ENCODE peak calls at places on chromosomes 13 and 19, in four cellular contexts. Y is K562, X is IMR-90, V is endothelial cell of umbilical vein. P is an unnamed sample.

GRCh38 chr13:50414640-50415039 is 399.4 kb downstream of the KCNRG start:
- DNase-seq in Y (no peak), V (no peak), X (no peak), P (no peak)

GRCh38 chr19:33280351-33280921 is 21.9 kb downstream of the CEBPA start:
- DNase-seq in V (no peak), X (no peak), Y (no peak), P (no peak)

GRCh38 chr13:112779856-112780604 is 90.2 kb downstream of the ATP11A start:
- DNase-seq in V (no peak), X (peak; percentile 52), Y (no peak), P (no peak)

GRCh38 chr19:51460164-51460992 is 2.1 kb upstream of the SIGLEC8 start:
- DNase-seq in X (peak; percentile 7), V (peak; percentile 9), Y (peak; percentile 60), P (no peak)

GRCh38 chr19:50875795-50876422 is 2.7 kb downstream of the KLK2 start:
- DNase-seq in X (no peak), Y (no peak), V (no peak), P (no peak)

GRCh38 chr19:49591731-49592485 is 926 bp downstream of the PRR12 start:
- DNase-seq in X (peak; percentile 26), V (peak; percentile 59), Y (peak; percentile 72), P (no peak)

GRCh38 chr13:112061367-112062046 is 5.4 kb upstream of the SOX1 start:
- DNase-seq in Y (no peak), V (no peak), X (no peak), P (no peak)

GRCh38 chr19:17538684-17539287 is 16.7 kb upstream of the COLGALT1 start:
- DNase-seq in V (peak; percentile 9), X (no peak), Y (no peak), P (no peak)

GRCh38 chr19:58009666-58010301 is 7.2 kb upstream of the ZNF606 start:
- DNase-seq in Y (peak; percentile 68), V (peak; percentile 75), X (peak; percentile 63), P (peak; percentile 38)

GRCh38 chr13:73898276-73898675 is 235.9 kb downstream of the KLF12 start:
- DNase-seq in V (no peak), X (no peak), Y (no peak), P (no peak)

GRCh38 chr19:56147307-56147706 is 6.2 kb downstream of the ZNF444 start:
- DNase-seq in Y (no peak), X (no peak), V (no peak), P (no peak)

GRCh38 chr13:112806761-112807652 is 117.2 kb downstream of the ATP11A start:
- DNase-seq in V (no peak), Y (no peak), X (peak; percentile 47), P (no peak)

GRCh38 chr13:26787961-26788360 is 27.4 kb upstream of the GPR12 start:
- DNase-seq in V (no peak), Y (no peak), X (no peak), P (no peak)

GRCh38 chr19:9932835-9933234 is 3.5 kb downstream of the OLFM2 start:
- DNase-seq in V (no peak), Y (no peak), X (no peak), P (no peak)

GRCh38 chr13:30027569-30028455 is 177.4 kb upstream of the UBL3 start:
- DNase-seq in X (peak; percentile 59), Y (no peak), V (peak; percentile 25), P (no peak)

GRCh38 chr13:44703371-44703770 is 127.2 kb upstream of the TSC22D1 start:
- DNase-seq in V (no peak), Y (no peak), X (peak; percentile 87), P (no peak)

DNA sequence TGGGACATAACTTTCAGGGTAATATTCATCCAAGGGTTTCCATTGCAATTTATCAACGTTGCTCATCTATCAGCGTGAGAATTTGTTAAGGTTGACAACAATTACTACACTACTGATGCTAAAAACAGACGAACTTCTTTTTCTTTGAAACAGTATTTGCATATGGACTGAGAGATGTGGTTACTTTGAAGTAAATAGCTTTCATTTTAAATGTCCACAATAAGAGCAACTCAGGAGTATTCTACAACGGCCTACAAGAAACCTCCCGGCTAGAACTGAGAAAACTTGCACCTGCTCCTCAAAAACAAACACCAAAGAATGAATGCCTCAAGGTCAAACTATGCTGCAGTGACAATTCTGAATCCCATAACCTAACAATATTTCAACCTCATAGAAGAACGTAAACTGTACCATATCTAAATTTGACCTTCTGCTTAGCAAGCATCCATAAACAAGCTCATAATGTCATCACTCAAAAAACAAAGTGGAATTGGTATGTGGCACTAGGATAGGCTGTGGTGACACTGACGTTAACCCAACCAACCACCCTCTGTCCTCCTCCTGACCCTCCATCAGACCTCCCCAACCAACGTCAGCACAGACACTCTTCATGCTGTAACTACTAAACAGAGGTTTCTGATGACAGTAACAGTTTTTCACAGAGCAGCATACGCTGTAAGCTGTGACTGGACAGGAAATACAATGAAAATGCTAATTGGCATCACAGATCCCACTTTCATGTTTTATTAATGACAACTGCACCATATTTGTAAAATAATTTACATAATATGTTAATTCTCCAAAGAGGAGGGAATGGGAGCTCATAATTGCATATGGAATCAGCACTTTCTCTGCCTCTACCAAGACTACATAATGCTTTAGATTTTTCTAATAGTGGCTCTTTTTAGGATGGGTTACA is 238.2 kb downstream of the IRS2 start:
- DNase-seq in Y (no peak), X (no peak), V (no peak), P (no peak)
- H3K9me1 ChIP-seq in Y (no peaks in the 10 kb centered on the region), X (no peaks in the 10 kb centered on the region), V (no peaks in the 10 kb centered on the region), P (no peaks in the 10 kb centered on the region)

GRCh38 chr19:40464059-40465024 is 1.2 kb downstream of the BLVRB start:
- DNase-seq in V (peak; percentile 84), X (peak; percentile 88), Y (peak; percentile 55), P (no peak)
- H3K4me1 ChIP-seq in V (peaks cover 14% of the 10 kb centered on the region), X (peaks cover 16% of the 10 kb centered on the region), Y (peaks cover 23% of the 10 kb centered on the region), P (peaks cover 27% of the 10 kb centered on the region)

GRCh38 chr19:2777952-2778683 is 5.0 kb downstream of the SGTA start:
- DNase-seq in Y (no peak), V (no peak), X (no peak), P (no peak)

GRCh38 chr19:2779121-2779740 is 3.8 kb downstream of the SGTA start:
- DNase-seq in V (no peak), X (no peak), Y (no peak), P (no peak)

GRCh38 chr19:2774953-2775555 is 8.0 kb downstream of the SGTA start:
- DNase-seq in Y (no peak), X (no peak), V (no peak), P (no peak)

GRCh38 chr19:2774083-2774679 is 8.9 kb downstream of the SGTA start:
- DNase-seq in X (no peak), V (no peak), Y (no peak), P (no peak)

DNA sequence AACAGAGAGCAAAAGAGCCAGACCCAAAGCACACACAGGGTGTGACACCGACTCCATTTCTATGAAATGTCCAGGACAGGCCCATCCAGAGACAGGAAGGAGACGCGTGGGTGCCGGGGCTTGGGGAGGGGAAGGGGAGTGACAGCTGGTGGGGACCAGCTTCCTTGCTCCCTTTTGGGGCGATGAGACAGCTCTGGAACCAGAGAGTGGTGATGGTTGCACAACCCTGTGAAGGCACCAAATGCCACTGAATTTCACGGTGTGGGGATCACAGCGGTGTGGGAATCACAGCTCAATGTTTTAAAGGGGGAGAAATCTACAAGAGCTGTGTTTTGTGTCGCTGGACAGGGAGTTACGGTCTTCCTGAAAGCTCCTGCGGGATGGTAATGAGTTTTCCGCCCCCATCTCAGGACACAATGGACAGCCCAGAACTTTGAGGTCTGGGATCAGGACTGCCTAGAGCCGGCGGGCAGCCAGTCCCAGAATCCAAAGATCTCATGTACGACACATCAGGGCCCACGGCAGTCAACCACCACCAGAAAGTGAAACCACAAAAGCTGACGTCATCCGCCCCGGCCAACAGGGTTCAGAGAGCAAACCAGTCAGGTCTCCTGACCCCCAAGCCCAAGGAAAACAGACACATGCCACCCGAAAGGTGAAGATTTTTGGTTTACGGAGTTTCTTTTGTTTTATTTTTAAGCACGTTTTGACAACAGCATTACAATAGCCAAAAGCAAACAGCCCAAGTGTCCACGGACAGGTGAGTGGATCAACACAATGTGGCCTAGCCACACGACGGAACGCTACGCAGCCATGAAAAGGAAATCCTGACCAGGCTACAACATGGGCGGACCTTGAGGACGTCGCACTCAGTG is 7.3 kb downstream of the SGTA start:
- DNase-seq in V (peak; percentile 64), X (peak; percentile 35), Y (no peak), P (no peak)
- H3K9ac ChIP-seq in V (peak overlapping the region; percentile 51), X (no peak overlapping the region), Y (peak overlapping the region; percentile 68), P (no peak overlapping the region)

DNA sequence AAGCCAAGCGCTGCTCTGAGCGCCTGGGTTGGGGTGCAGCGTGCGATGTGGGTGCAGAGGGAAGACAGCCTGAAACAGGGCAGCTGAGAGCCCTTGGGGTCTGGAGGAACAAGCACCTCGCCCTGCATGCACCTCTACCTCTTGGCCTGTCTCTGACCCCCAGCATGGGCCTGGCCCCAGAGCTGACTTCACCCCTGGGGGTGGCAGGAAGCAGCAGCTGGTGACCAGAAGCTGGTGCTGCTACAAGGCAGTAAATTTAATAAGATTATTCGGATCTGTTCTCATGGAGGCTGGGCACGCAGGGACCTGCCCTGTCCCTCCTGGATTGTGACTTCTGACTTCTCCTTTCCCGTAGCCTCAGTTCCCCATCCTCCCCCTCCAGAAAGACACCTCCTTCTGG is 5.2 kb downstream of the GNG8 start:
- DNase-seq in V (no peak), Y (no peak), X (no peak), P (no peak)
- H3K9me1 ChIP-seq in V (no peaks in the 10 kb centered on the region), Y (no peaks in the 10 kb centered on the region), X (peaks cover 4% of the 10 kb centered on the region), P (no peaks in the 10 kb centered on the region)

DNA sequence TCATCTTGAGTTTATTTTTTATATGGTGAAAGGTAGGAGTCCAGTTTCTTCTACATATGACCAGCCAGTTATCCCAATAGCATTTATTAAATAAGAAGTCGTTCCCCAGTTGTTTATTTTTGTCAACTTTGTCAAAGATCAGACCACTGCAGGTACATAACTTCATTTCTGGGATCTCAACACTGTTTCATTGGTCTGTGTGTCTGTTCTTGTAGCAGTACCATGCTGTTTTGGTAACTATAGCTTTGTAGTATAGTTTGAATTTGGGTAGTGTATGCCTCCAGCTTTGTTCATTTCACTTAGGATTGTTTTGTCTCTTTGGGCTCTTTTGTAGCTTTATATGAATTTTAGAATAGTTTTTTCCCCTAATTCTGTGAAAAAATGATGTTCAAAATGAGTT is 340.4 kb upstream of the PCDH20 start:
- DNase-seq in Y (no peak), V (no peak), X (no peak), P (no peak)
- H3K4me1 ChIP-seq in Y (no peaks in the 10 kb centered on the region), V (no peaks in the 10 kb centered on the region), X (no peaks in the 10 kb centered on the region), P (no peaks in the 10 kb centered on the region)

DNA sequence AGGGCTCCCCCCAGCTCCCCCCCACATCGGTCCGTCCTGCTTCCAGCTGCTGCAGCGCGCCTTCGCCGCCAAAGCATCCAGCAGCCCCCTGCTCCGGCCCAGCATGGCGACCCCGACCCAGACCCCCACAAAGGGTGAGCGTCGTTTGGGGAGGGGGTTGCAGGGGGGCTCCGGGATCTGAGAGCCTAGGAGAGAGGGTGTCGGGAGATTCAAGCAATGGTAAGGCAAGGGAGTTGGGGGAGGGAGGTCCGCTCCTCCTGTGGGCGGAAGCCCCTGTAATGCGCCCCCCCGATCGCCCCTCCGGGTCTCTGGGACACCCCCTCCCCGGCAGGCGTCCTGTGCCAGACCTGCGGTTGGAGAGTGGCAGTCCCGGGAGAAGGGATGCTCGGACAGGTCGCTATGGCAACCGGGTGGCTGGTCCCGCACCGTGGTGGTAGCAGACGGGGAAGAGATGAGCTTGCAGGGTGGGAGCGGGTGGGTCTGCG is at the start of gene FXYD7:
- DNase-seq in V (no peak), X (no peak), Y (no peak), P (no peak)
- H3K9ac ChIP-seq in V (no peak within 1 kb of the TSS), X (no peak within 1 kb of the TSS), Y (peak within 1 kb of the TSS; percentile 89), P (no peak within 1 kb of the TSS)